ENCODE peak calls at places on chromosomes 5 and 9, in eight cellular contexts. One of them, this sample, is unnamed.

GRCh38 chr9:137760426-137760825 is 117.2 kb upstream of the CACNA1B start:
- DNase-seq in A549: no peak
- DNase-seq in breast epithelium: no peak
- DNase-seq in spleen: peak
- DNase-seq in endothelial cell of umbilical vein: no peak
- DNase-seq in ovary: peak
- DNase-seq in stomach: no peak
- DNase-seq in adrenal gland: peak
- DNase-seq in this sample: peak

GRCh38 chr9:110095776-110096175 is 112.2 kb downstream of the C9orf152 start:
- DNase-seq in A549: no peak
- DNase-seq in breast epithelium: no peak
- DNase-seq in spleen: no peak
- DNase-seq in endothelial cell of umbilical vein: no peak
- DNase-seq in ovary: no peak
- DNase-seq in stomach: no peak
- DNase-seq in adrenal gland: no peak
- DNase-seq in this sample: no peak

GRCh38 chr9:115106001-115106400 is 12.0 kb downstream of the TNC start:
- DNase-seq in A549: peak
- DNase-seq in breast epithelium: no peak
- DNase-seq in spleen: no peak
- DNase-seq in endothelial cell of umbilical vein: no peak
- DNase-seq in ovary: no peak
- DNase-seq in stomach: no peak
- DNase-seq in adrenal gland: no peak
- DNase-seq in this sample: no peak

GRCh38 chr5:61965495-61965894 is 340.5 kb upstream of the KIF2A start:
- DNase-seq in A549: no peak
- DNase-seq in breast epithelium: no peak
- DNase-seq in spleen: no peak
- DNase-seq in endothelial cell of umbilical vein: no peak
- DNase-seq in ovary: no peak
- DNase-seq in stomach: no peak
- DNase-seq in adrenal gland: no peak
- DNase-seq in this sample: no peak

GRCh38 chr5:84255318-84255717 is 129.4 kb downstream of the EDIL3 start:
- DNase-seq in A549: no peak
- DNase-seq in breast epithelium: no peak
- DNase-seq in spleen: no peak
- DNase-seq in endothelial cell of umbilical vein: peak
- DNase-seq in ovary: no peak
- DNase-seq in stomach: no peak
- DNase-seq in adrenal gland: no peak
- DNase-seq in this sample: no peak

GRCh38 chr9:20623021-20623747 is 885 bp upstream of the MLLT3 start:
- DNase-seq in A549: peak
- DNase-seq in breast epithelium: no peak
- DNase-seq in spleen: peak
- DNase-seq in endothelial cell of umbilical vein: peak
- DNase-seq in ovary: peak
- DNase-seq in stomach: peak
- DNase-seq in adrenal gland: peak
- DNase-seq in this sample: peak

GRCh38 chr5:172565455-172565854 is 75.6 kb upstream of the NEURL1B start:
- DNase-seq in A549: no peak
- DNase-seq in breast epithelium: no peak
- DNase-seq in spleen: no peak
- DNase-seq in endothelial cell of umbilical vein: no peak
- DNase-seq in ovary: no peak
- DNase-seq in stomach: no peak
- DNase-seq in adrenal gland: no peak
- DNase-seq in this sample: no peak

GRCh38 chr9:18424132-18424531 is 49.8 kb upstream of the ADAMTSL1 start:
- DNase-seq in A549: no peak
- DNase-seq in breast epithelium: no peak
- DNase-seq in spleen: no peak
- DNase-seq in endothelial cell of umbilical vein: no peak
- DNase-seq in ovary: no peak
- DNase-seq in stomach: no peak
- DNase-seq in adrenal gland: no peak
- DNase-seq in this sample: no peak

GRCh38 chr9:136694163-136694864 is 7.1 kb upstream of the AGPAT2 start:
- DNase-seq in A549: peak
- DNase-seq in breast epithelium: no peak
- DNase-seq in spleen: no peak
- DNase-seq in endothelial cell of umbilical vein: peak
- DNase-seq in ovary: peak
- DNase-seq in stomach: peak
- DNase-seq in adrenal gland: peak
- DNase-seq in this sample: peak

GRCh38 chr5:179854356-179854755 is 4.3 kb downstream of the MRNIP start:
- DNase-seq in A549: no peak
- DNase-seq in breast epithelium: no peak
- DNase-seq in spleen: peak
- DNase-seq in endothelial cell of umbilical vein: no peak
- DNase-seq in ovary: no peak
- DNase-seq in stomach: no peak
- DNase-seq in adrenal gland: no peak
- DNase-seq in this sample: no peak

GRCh38 chr5:38323645-38324295 is 65.4 kb downstream of the EGFLAM start:
- DNase-seq in A549: no peak
- DNase-seq in breast epithelium: no peak
- DNase-seq in spleen: no peak
- DNase-seq in endothelial cell of umbilical vein: no peak
- DNase-seq in ovary: no peak
- DNase-seq in stomach: no peak
- DNase-seq in adrenal gland: no peak
- DNase-seq in this sample: no peak

GRCh38 chr5:139403418-139403786 is 487 bp downstream of the SPATA24 start:
- DNase-seq in A549: no peak
- DNase-seq in breast epithelium: no peak
- DNase-seq in spleen: no peak
- DNase-seq in endothelial cell of umbilical vein: no peak
- DNase-seq in ovary: no peak
- DNase-seq in stomach: no peak
- DNase-seq in adrenal gland: no peak
- DNase-seq in this sample: no peak

GRCh38 chr9:134276463-134277245 is 49.6 kb upstream of the RXRA start:
- DNase-seq in A549: no peak
- DNase-seq in breast epithelium: no peak
- DNase-seq in spleen: no peak
- DNase-seq in endothelial cell of umbilical vein: no peak
- DNase-seq in ovary: no peak
- DNase-seq in stomach: no peak
- DNase-seq in adrenal gland: no peak
- DNase-seq in this sample: no peak

GRCh38 chr9:130327781-130328348 is 62.3 kb downstream of the HMCN2 start:
- DNase-seq in A549: no peak
- DNase-seq in breast epithelium: no peak
- DNase-seq in spleen: no peak
- DNase-seq in endothelial cell of umbilical vein: no peak
- DNase-seq in ovary: no peak
- DNase-seq in stomach: no peak
- DNase-seq in adrenal gland: no peak
- DNase-seq in this sample: peak

GRCh38 chr5:141475625-141476131 is at the start of gene PCDHGC3:
- DNase-seq in A549: peak
- DNase-seq in breast epithelium: peak
- DNase-seq in spleen: peak
- DNase-seq in endothelial cell of umbilical vein: peak
- DNase-seq in ovary: peak
- DNase-seq in stomach: peak
- DNase-seq in adrenal gland: peak
- DNase-seq in this sample: peak
- TF ChIP-seq POLR2A in A549: peak
- TF ChIP-seq POLR2A in breast epithelium: no peak
- TF ChIP-seq POLR2A in spleen: no peak
- TF ChIP-seq POLR2A in endothelial cell of umbilical vein: no peak
- TF ChIP-seq POLR2A in ovary: peak
- TF ChIP-seq POLR2A in stomach: no peak
- TF ChIP-seq POLR2A in adrenal gland: peak
- TF ChIP-seq POLR2A in this sample: peak

DNA sequence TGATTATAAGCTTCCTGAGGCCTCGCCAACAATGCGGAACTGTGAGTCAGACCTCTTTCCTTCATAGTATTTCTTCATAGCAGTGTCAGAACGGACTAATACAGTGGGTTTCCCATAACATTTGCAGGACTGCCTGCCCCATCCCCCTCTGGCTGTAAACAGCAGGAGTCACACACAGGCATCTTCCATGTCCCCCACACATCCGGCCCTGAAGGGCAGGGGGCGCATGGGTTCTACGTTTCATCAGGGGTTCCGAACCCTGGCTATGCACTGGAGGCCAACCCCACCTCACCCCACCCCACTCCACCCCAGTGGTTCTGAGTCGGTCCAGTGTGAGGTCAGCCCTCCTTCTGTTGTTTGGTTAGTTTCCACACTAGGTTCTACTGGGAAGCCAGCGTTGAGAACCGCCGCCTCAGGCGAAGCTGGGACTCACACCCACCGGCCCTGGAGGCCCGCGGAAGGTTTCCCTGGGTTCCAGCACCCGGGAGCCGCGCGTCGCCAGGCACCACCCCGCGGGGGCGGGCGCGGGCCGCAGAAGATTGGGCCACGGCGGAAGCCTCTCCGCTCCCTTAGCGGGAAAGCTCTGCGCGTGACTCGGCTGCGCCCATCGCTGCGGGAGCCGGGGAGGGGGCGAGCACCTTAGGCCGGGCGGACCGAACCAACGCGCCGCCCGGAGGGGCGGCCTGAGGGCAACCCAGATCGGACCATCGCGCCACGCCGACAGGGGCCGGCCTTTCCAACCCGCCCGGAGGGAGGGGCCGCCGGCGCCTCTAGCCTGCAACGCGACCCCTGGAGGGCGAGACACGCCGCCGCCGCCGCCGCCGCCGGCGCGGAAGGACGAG is at the start of gene RUSC2:
- DNase-seq in A549: peak
- DNase-seq in breast epithelium: peak
- DNase-seq in spleen: peak
- DNase-seq in endothelial cell of umbilical vein: peak
- DNase-seq in ovary: peak
- DNase-seq in stomach: peak
- DNase-seq in adrenal gland: peak
- DNase-seq in this sample: peak
- TF ChIP-seq POLR2A in A549: peak
- TF ChIP-seq POLR2A in breast epithelium: peak
- TF ChIP-seq POLR2A in spleen: no peak
- TF ChIP-seq POLR2A in endothelial cell of umbilical vein: peak
- TF ChIP-seq POLR2A in ovary: peak
- TF ChIP-seq POLR2A in stomach: no peak
- TF ChIP-seq POLR2A in adrenal gland: peak
- TF ChIP-seq POLR2A in this sample: peak

GRCh38 chr5:176534640-176535039 is 2.6 kb downstream of the RNF44 start:
- DNase-seq in A549: no peak
- DNase-seq in breast epithelium: no peak
- DNase-seq in spleen: peak
- DNase-seq in endothelial cell of umbilical vein: no peak
- DNase-seq in ovary: peak
- DNase-seq in stomach: no peak
- DNase-seq in adrenal gland: peak
- DNase-seq in this sample: no peak

GRCh38 chr5:176533390-176533789 is 3.8 kb downstream of the RNF44 start:
- DNase-seq in A549: no peak
- DNase-seq in breast epithelium: no peak
- DNase-seq in spleen: peak
- DNase-seq in endothelial cell of umbilical vein: no peak
- DNase-seq in ovary: peak
- DNase-seq in stomach: no peak
- DNase-seq in adrenal gland: no peak
- DNase-seq in this sample: no peak

GRCh38 chr5:176532795-176533194 is 4.4 kb downstream of the RNF44 start:
- DNase-seq in A549: no peak
- DNase-seq in breast epithelium: no peak
- DNase-seq in spleen: peak
- DNase-seq in endothelial cell of umbilical vein: no peak
- DNase-seq in ovary: peak
- DNase-seq in stomach: no peak
- DNase-seq in adrenal gland: no peak
- DNase-seq in this sample: no peak

GRCh38 chr5:176535101-176535654 is 2.0 kb downstream of the RNF44 start:
- DNase-seq in A549: no peak
- DNase-seq in breast epithelium: no peak
- DNase-seq in spleen: peak
- DNase-seq in endothelial cell of umbilical vein: peak
- DNase-seq in ovary: no peak
- DNase-seq in stomach: no peak
- DNase-seq in adrenal gland: no peak
- DNase-seq in this sample: no peak

DNA sequence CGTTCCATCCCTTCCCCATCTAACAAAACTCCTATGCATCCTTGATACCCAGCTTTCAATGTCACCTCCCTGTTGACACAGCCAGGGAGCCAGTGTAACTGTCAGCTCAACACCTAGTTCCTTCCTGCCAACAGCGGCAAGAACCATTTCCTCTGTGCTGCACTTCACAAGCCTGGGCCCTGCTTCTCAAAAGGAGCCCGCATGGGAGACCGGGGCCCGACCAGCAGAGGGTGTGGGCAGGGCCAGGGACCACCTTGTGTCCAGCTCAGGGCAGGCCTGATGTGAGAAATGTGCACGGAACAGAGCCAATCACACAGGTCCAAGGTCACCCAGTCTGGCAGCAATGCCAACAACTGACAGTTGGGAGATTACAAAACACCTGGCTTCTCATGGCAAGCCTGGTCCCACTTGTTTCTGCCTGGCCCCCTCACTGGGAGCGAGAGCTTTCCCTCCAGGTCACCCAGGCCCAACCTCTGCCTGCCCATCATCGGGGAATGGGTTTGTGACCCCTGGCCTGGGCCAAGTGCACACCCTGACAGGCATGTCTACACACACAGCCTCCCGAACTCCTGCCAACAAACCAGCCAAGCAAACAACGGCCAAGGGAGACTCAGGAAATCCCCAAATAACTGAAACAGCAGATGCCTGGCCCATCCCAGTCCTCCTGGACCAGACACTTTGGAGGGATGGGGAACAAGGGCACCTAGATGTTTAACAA is 3.1 kb downstream of the RNF44 start:
- DNase-seq in A549: peak
- DNase-seq in breast epithelium: no peak
- DNase-seq in spleen: peak
- DNase-seq in endothelial cell of umbilical vein: peak
- DNase-seq in ovary: peak
- DNase-seq in stomach: peak
- DNase-seq in adrenal gland: peak
- DNase-seq in this sample: peak
- TF ChIP-seq POLR2A in A549: no peak
- TF ChIP-seq POLR2A in breast epithelium: no peak
- TF ChIP-seq POLR2A in spleen: no peak
- TF ChIP-seq POLR2A in endothelial cell of umbilical vein: no peak
- TF ChIP-seq POLR2A in ovary: no peak
- TF ChIP-seq POLR2A in stomach: no peak
- TF ChIP-seq POLR2A in adrenal gland: no peak
- TF ChIP-seq POLR2A in this sample: no peak

DNA sequence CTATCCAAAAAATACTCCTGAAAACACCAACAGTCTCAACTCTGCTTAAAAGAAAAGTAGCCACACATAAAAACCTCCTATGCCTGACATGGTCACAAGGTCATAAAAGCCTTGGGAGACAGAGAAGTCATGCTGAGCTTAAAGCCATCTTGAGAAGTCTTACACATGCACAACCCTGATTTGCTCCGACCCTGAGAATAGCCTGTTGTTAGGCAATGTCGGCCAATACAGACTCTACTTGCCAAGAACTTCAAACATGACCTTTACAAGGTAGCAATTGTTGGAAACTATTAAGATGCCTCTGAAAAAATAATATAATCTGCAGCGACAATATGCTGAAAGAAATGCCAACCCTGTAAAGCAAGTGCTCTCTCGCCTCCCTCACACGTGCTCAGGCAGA is 393.8 kb downstream of the SPOCK1 start:
- DNase-seq in A549: no peak
- DNase-seq in breast epithelium: no peak
- DNase-seq in spleen: no peak
- DNase-seq in endothelial cell of umbilical vein: no peak
- DNase-seq in ovary: no peak
- DNase-seq in stomach: no peak
- DNase-seq in adrenal gland: peak
- DNase-seq in this sample: no peak
- TF ChIP-seq POLR2A in A549: no peak
- TF ChIP-seq POLR2A in breast epithelium: no peak
- TF ChIP-seq POLR2A in spleen: no peak
- TF ChIP-seq POLR2A in endothelial cell of umbilical vein: no peak
- TF ChIP-seq POLR2A in ovary: no peak
- TF ChIP-seq POLR2A in stomach: no peak
- TF ChIP-seq POLR2A in adrenal gland: no peak
- TF ChIP-seq POLR2A in this sample: no peak